ENCODE peak calls at places on chromosomes 4 and X, in five cellular contexts. C, J, Z, X and F are unnamed samples.
A peak's percentile ranks its signal among the peaks of the same experiment; 100 is the strongest.

GRCh38 chrX:70128071-70128470 is 5.2 kb upstream of the IGBP1 start:
- DNase-seq in Z (no peak), C (no peak), X (no peak), J (no peak), F (peak; percentile 51)

GRCh38 chrX:14630724-14631123 is 101.4 kb downstream of the GLRA2 start:
- DNase-seq in Z (no peak), C (no peak), J (no peak), X (no peak), F (no peak)

GRCh38 chr4:121900132-121900983 is 30.1 kb upstream of the BBS7 start:
- DNase-seq in C (peak; percentile 33), X (peak; percentile 40), Z (peak; percentile 27), J (peak; percentile 80), F (peak; percentile 38)

GRCh38 chrX:112636288-112636687 is 43.5 kb downstream of the LHFPL1 start:
- DNase-seq in C (no peak), J (no peak), X (peak; percentile 59), Z (no peak), F (no peak)

GRCh38 chr4:183984561-183984960 is 79.5 kb downstream of the STOX2 start:
- DNase-seq in X (no peak), J (no peak), Z (no peak), C (no peak), F (no peak)

GRCh38 chr4:122091397-122091796 is 60.7 kb upstream of the BLTP1 start:
- DNase-seq in C (no peak), Z (no peak), X (no peak), J (no peak), F (no peak)

GRCh38 chr4:89538886-89539285 is 231.3 kb upstream of the GPRIN3 start:
- DNase-seq in Z (no peak), C (no peak), J (no peak), X (no peak), F (no peak)

GRCh38 chr4:992297-993110 is 700 bp downstream of the SLC26A1 start:
- DNase-seq in C (no peak), J (peak; percentile 92), X (no peak), Z (no peak), F (no peak)

GRCh38 chrX:154529206-154529612 is 13.2 kb upstream of the FAM3A start:
- DNase-seq in X (no peak), C (no peak), J (no peak), Z (no peak), F (peak; percentile 81)

GRCh38 chrX:131827935-131828334 is 195.2 kb upstream of the STK26 start:
- DNase-seq in Z (peak; percentile 28), J (no peak), C (no peak), X (no peak), F (no peak)

GRCh38 chrX:118824173-118824782 is 654 bp downstream of the ZCCHC12 start:
- DNase-seq in X (no peak), J (no peak), C (no peak), Z (peak; percentile 71), F (no peak)

GRCh38 chr4:117968606-117969005 is 65.7 kb upstream of the NDST3 start:
- DNase-seq in J (no peak), Z (no peak), X (no peak), C (no peak), F (no peak)

GRCh38 chr4:153645183-153645582 is 38.9 kb upstream of the TLR2 start:
- DNase-seq in J (no peak), X (no peak), Z (no peak), C (no peak), F (no peak)

GRCh38 chr4:148390311-148390710 is 51.9 kb downstream of the NR3C2 start:
- DNase-seq in Z (no peak), X (no peak), J (no peak), C (no peak), F (no peak)

GRCh38 chrX:38618152-38618551 is 56.8 kb downstream of the TSPAN7 start:
- DNase-seq in J (no peak), C (no peak), Z (no peak), X (no peak), F (no peak)

GRCh38 chr4:165198329-165198728 is 9.0 kb upstream of the KLHL2 start:
- DNase-seq in X (peak; percentile 76), Z (no peak), C (peak; percentile 70), J (no peak), F (no peak)

DNA sequence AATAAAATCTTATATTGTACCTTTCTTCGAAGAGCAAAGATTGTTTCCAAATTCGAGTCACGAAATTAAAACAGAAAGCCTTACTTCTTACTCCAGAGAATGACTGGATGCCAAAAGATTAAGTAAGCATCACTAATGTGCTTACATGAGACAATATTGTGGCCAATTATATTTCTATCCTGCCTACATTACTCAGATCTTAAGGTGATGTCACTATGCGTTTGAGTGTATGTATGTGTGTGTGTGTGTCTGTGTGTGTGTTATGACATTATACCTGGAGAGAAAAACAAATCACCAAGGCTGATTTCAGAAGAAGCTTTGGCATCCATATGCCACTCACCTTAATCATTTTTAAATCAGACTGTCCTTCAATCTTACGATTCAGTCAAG is 556.3 kb downstream of the PPARGC1A start:
- DNase-seq in C (no peak), X (peak; percentile 94), J (no peak), Z (no peak), F (no peak)
- H3K4me2 ChIP-seq in C (peak overlapping the region; percentile 7), X (no peak overlapping the region), J (no peak overlapping the region), Z (no peak overlapping the region), F (no peak overlapping the region)

GRCh38 chr4:2588259-2588658 is 51.8 kb downstream of the FAM193A start:
- DNase-seq in J (no peak), C (no peak), X (no peak), Z (no peak), F (peak; percentile 34)
- H3K4me3 ChIP-seq in J (no peak overlapping the region), C (no peak overlapping the region), X (no peak overlapping the region), Z (no peak overlapping the region), F (no peak overlapping the region)

DNA sequence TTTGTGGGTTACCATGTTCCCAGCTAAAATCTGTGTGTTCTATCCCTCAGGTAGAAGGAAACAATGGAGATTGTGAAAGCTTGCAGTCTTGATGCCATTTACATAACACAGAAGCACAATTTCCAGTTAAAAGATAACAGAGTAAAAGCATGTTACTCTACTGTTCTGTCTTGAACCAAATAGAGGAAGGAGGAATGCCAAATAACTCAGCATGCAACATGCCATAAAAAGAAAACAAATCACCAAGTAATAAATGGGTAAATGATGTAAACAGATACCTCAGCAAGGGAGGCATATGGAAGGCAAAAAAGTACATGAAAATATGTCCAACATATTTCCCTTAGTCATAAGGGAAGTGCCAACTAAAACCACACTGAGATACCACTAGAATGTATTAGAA is 502.6 kb upstream of the HS3ST1 start:
- DNase-seq in X (no peak), C (peak; percentile 39), Z (no peak), J (no peak), F (no peak)
- H3K36me3 ChIP-seq in X (no peaks in the 10 kb centered on the region), C (no peaks in the 10 kb centered on the region), Z (no peaks in the 10 kb centered on the region), J (no peaks in the 10 kb centered on the region), F (no peaks in the 10 kb centered on the region)

GRCh38 chr4:107243141-107243779 is 207.1 kb upstream of the DKK2 start:
- DNase-seq in X (no peak), C (no peak), J (no peak), Z (peak; percentile 11), F (peak; percentile 53)
- H3K4me2 ChIP-seq in X (no peak overlapping the region), C (no peak overlapping the region), J (no peak overlapping the region), Z (peak overlapping the region; percentile 60), F (no peak overlapping the region)

GRCh38 chrX:49122499-49122898 is 1.0 kb downstream of the GPKOW start:
- DNase-seq in X (no peak), J (no peak), Z (no peak), C (no peak), F (no peak)
- H3K4me3 ChIP-seq in X (peak overlapping the region; percentile 74), J (peak overlapping the region; percentile 53), Z (peak overlapping the region; percentile 91), C (peak overlapping the region; percentile 76), F (peak overlapping the region; percentile 81)